ENCODE peak calls at places on chromosomes 12 and 14, in six cellular contexts. One of them, this sample, is unnamed.

GRCh38 chr14:99564256-99564902 is 39.6 kb downstream of the CCDC85C start:
- DNase-seq in HuH-7: no peak
- DNase-seq in foreskin melanocyte: no peak
- DNase-seq in PC-3: peak; percentile 58
- DNase-seq in dermis blood vessel endothelial cell: peak; percentile 88
- DNase-seq in iris pigment epithelial cell: peak; percentile 51
- DNase-seq in this sample: no peak

GRCh38 chr12:11771895-11772502 is 122.5 kb downstream of the ETV6 start:
- DNase-seq in foreskin melanocyte: no peak
- DNase-seq in PC-3: peak; percentile 14
- DNase-seq in iris pigment epithelial cell: peak; percentile 86
- DNase-seq in dermis blood vessel endothelial cell: no peak
- DNase-seq in HuH-7: no peak
- DNase-seq in this sample: no peak

GRCh38 chr12:45612044-45612794 is 117.3 kb upstream of the ARID2 start:
- DNase-seq in HuH-7: no peak
- DNase-seq in iris pigment epithelial cell: peak; percentile 74
- DNase-seq in dermis blood vessel endothelial cell: peak; percentile 65
- DNase-seq in PC-3: peak; percentile 39
- DNase-seq in foreskin melanocyte: no peak
- DNase-seq in this sample: peak; percentile 7

GRCh38 chr12:58393152-58393551 is 451.8 kb downstream of the ATP23 start:
- DNase-seq in foreskin melanocyte: no peak
- DNase-seq in PC-3: peak; percentile 48
- DNase-seq in iris pigment epithelial cell: peak; percentile 57
- DNase-seq in dermis blood vessel endothelial cell: no peak
- DNase-seq in HuH-7: no peak
- DNase-seq in this sample: no peak

GRCh38 chr12:40446385-40446784 is 221.6 kb downstream of the LRRK2 start:
- DNase-seq in PC-3: peak; percentile 42
- DNase-seq in foreskin melanocyte: peak; percentile 8
- DNase-seq in dermis blood vessel endothelial cell: no peak
- DNase-seq in iris pigment epithelial cell: peak; percentile 7
- DNase-seq in HuH-7: peak; percentile 29
- DNase-seq in this sample: no peak

GRCh38 chr12:27967551-27968054 is 4.9 kb downstream of the PTHLH start:
- DNase-seq in PC-3: peak; percentile 97
- DNase-seq in dermis blood vessel endothelial cell: no peak
- DNase-seq in iris pigment epithelial cell: no peak
- DNase-seq in foreskin melanocyte: no peak
- DNase-seq in HuH-7: no peak
- DNase-seq in this sample: no peak

GRCh38 chr12:131735863-131736806 is 25.2 kb downstream of the SFSWAP start:
- DNase-seq in foreskin melanocyte: no peak
- DNase-seq in iris pigment epithelial cell: no peak
- DNase-seq in HuH-7: no peak
- DNase-seq in dermis blood vessel endothelial cell: no peak
- DNase-seq in PC-3: no peak
- DNase-seq in this sample: no peak

GRCh38 chr12:114920828-114921579 is 237.0 kb upstream of the TBX3 start:
- DNase-seq in HuH-7: no peak
- DNase-seq in foreskin melanocyte: no peak
- DNase-seq in iris pigment epithelial cell: no peak
- DNase-seq in dermis blood vessel endothelial cell: peak; percentile 81
- DNase-seq in PC-3: peak; percentile 77
- DNase-seq in this sample: peak; percentile 72

GRCh38 chr14:100615736-100616695 is 28.8 kb upstream of the BEGAIN start:
- DNase-seq in HuH-7: no peak
- DNase-seq in dermis blood vessel endothelial cell: no peak
- DNase-seq in iris pigment epithelial cell: no peak
- DNase-seq in PC-3: no peak
- DNase-seq in foreskin melanocyte: no peak
- DNase-seq in this sample: no peak

GRCh38 chr14:53601409-53601808 is 355.2 kb downstream of the BMP4 start:
- DNase-seq in PC-3: no peak
- DNase-seq in HuH-7: no peak
- DNase-seq in iris pigment epithelial cell: no peak
- DNase-seq in dermis blood vessel endothelial cell: no peak
- DNase-seq in foreskin melanocyte: no peak
- DNase-seq in this sample: no peak

GRCh38 chr14:23929822-23930294 is 23.7 kb upstream of the DHRS4 start:
- DNase-seq in dermis blood vessel endothelial cell: peak; percentile 85
- DNase-seq in foreskin melanocyte: peak; percentile 46
- DNase-seq in PC-3: peak; percentile 86
- DNase-seq in HuH-7: peak; percentile 69
- DNase-seq in iris pigment epithelial cell: peak; percentile 62
- DNase-seq in this sample: no peak

GRCh38 chr12:17976202-17976601 is 113.8 kb downstream of the RERGL start:
- DNase-seq in HuH-7: no peak
- DNase-seq in PC-3: peak; percentile 50
- DNase-seq in foreskin melanocyte: no peak
- DNase-seq in iris pigment epithelial cell: peak; percentile 9
- DNase-seq in dermis blood vessel endothelial cell: peak; percentile 42
- DNase-seq in this sample: no peak

GRCh38 chr14:48890333-48890732 is 695.8 kb downstream of the RPS29 start:
- DNase-seq in PC-3: no peak
- DNase-seq in foreskin melanocyte: no peak
- DNase-seq in dermis blood vessel endothelial cell: no peak
- DNase-seq in HuH-7: no peak
- DNase-seq in iris pigment epithelial cell: no peak
- DNase-seq in this sample: no peak

GRCh38 chr14:104603623-104604401 is 760 bp downstream of the TMEM179 start:
- DNase-seq in dermis blood vessel endothelial cell: no peak
- DNase-seq in foreskin melanocyte: no peak
- DNase-seq in PC-3: no peak
- DNase-seq in HuH-7: no peak
- DNase-seq in iris pigment epithelial cell: no peak
- DNase-seq in this sample: no peak

GRCh38 chr12:100733817-100734593 is 60.6 kb upstream of the ANO4 start:
- DNase-seq in PC-3: peak; percentile 55
- DNase-seq in dermis blood vessel endothelial cell: peak; percentile 71
- DNase-seq in iris pigment epithelial cell: peak; percentile 41
- DNase-seq in HuH-7: no peak
- DNase-seq in foreskin melanocyte: peak; percentile 46
- DNase-seq in this sample: no peak

GRCh38 chr12:58502236-58502635 is 418.1 kb downstream of the LRIG3 start:
- DNase-seq in dermis blood vessel endothelial cell: no peak
- DNase-seq in iris pigment epithelial cell: no peak
- DNase-seq in foreskin melanocyte: no peak
- DNase-seq in PC-3: no peak
- DNase-seq in HuH-7: peak; percentile 10
- DNase-seq in this sample: no peak

GRCh38 chr12:66629138-66629880 is 49.6 kb downstream of the GRIP1 start:
- DNase-seq in HuH-7: no peak
- DNase-seq in PC-3: no peak
- DNase-seq in foreskin melanocyte: no peak
- DNase-seq in iris pigment epithelial cell: no peak
- DNase-seq in dermis blood vessel endothelial cell: no peak
- DNase-seq in this sample: no peak

GRCh38 chr12:92442782-92443181 is 260.0 kb upstream of the PLEKHG7 start:
- DNase-seq in iris pigment epithelial cell: no peak
- DNase-seq in HuH-7: no peak
- DNase-seq in PC-3: no peak
- DNase-seq in foreskin melanocyte: peak; percentile 92
- DNase-seq in dermis blood vessel endothelial cell: no peak
- DNase-seq in this sample: no peak

GRCh38 chr12:116508145-116509121 is 50.7 kb upstream of the MAP1LC3B2 start:
- DNase-seq in iris pigment epithelial cell: peak; percentile 14
- DNase-seq in HuH-7: peak; percentile 46
- DNase-seq in PC-3: peak; percentile 26
- DNase-seq in dermis blood vessel endothelial cell: no peak
- DNase-seq in foreskin melanocyte: no peak
- DNase-seq in this sample: no peak

GRCh38 chr14:81591266-81591665 is 57.6 kb upstream of the SEL1L start:
- DNase-seq in iris pigment epithelial cell: no peak
- DNase-seq in dermis blood vessel endothelial cell: no peak
- DNase-seq in PC-3: no peak
- DNase-seq in foreskin melanocyte: no peak
- DNase-seq in HuH-7: no peak
- DNase-seq in this sample: no peak

GRCh38 chr12:8678661-8679111 is 16.1 kb upstream of the MFAP5 start:
- DNase-seq in PC-3: no peak
- DNase-seq in HuH-7: no peak
- DNase-seq in foreskin melanocyte: no peak
- DNase-seq in dermis blood vessel endothelial cell: no peak
- DNase-seq in iris pigment epithelial cell: peak; percentile 39
- DNase-seq in this sample: no peak

GRCh38 chr12:100058482-100059029 is 73.8 kb upstream of the ANKS1B start:
- DNase-seq in iris pigment epithelial cell: peak; percentile 94
- DNase-seq in foreskin melanocyte: peak; percentile 19
- DNase-seq in HuH-7: peak; percentile 5
- DNase-seq in dermis blood vessel endothelial cell: peak; percentile 89
- DNase-seq in PC-3: peak; percentile 68
- DNase-seq in this sample: peak; percentile 79

GRCh38 chr14:23563473-23564180 is 4.0 kb downstream of the AP1G2 start:
- DNase-seq in dermis blood vessel endothelial cell: no peak
- DNase-seq in PC-3: no peak
- DNase-seq in foreskin melanocyte: no peak
- DNase-seq in iris pigment epithelial cell: no peak
- DNase-seq in HuH-7: no peak
- DNase-seq in this sample: no peak

GRCh38 chr14:104306450-104307040 is 168.2 kb downstream of the KIF26A start:
- DNase-seq in iris pigment epithelial cell: no peak
- DNase-seq in PC-3: no peak
- DNase-seq in dermis blood vessel endothelial cell: no peak
- DNase-seq in foreskin melanocyte: no peak
- DNase-seq in HuH-7: no peak
- DNase-seq in this sample: no peak

GRCh38 chr12:1369460-1369859 is 224.9 kb downstream of the FBXL14 start:
- DNase-seq in foreskin melanocyte: no peak
- DNase-seq in HuH-7: no peak
- DNase-seq in dermis blood vessel endothelial cell: peak; percentile 58
- DNase-seq in PC-3: no peak
- DNase-seq in iris pigment epithelial cell: peak; percentile 5
- DNase-seq in this sample: no peak

GRCh38 chr14:30291216-30291615 is 267.7 kb upstream of the G2E3 start:
- DNase-seq in HuH-7: no peak
- DNase-seq in PC-3: peak; percentile 87
- DNase-seq in foreskin melanocyte: no peak
- DNase-seq in iris pigment epithelial cell: peak; percentile 81
- DNase-seq in dermis blood vessel endothelial cell: peak; percentile 10
- DNase-seq in this sample: no peak